ENCODE peak calls at places on chromosome 10, in five cellular contexts. O is posterior cingulate gyrus; M is amniotic epithelial cell; J is effector memory CD8-positive, alpha-beta T cell; X is activated naive CD4-positive, alpha-beta T cell treated with anti-CD3 and anti-CD28 coated beads, Interleukin-2, amount 10 ng/mL, durations not matched to agents 7 days and 5 days. W is an unnamed sample.

GRCh38 chr10:132690821-132691610 is 94.9 kb downstream of the NKX6-2 start:
- DNase-seq in O (no peak), M (no peak), J (no peak), X (no peak), W (no peak)

GRCh38 chr10:7819126-7819470 is 793 bp downstream of the TAF3 start:
- DNase-seq in O (peak), M (peak), J (peak), X (peak), W (peak)

GRCh38 chr10:93199221-93199681 is 125.6 kb downstream of the CYP26A1 start:
- DNase-seq in O (no peak), M (peak), J (no peak), X (no peak), W (no peak)

GRCh38 chr10:28774051-28774995 is 97.0 kb downstream of the BAMBI start:
- DNase-seq in O (no peak), M (peak), J (no peak), X (no peak), W (no peak)

GRCh38 chr10:114281461-114281860 is 42.4 kb downstream of the VWA2 start:
- DNase-seq in O (no peak), M (no peak), J (no peak), X (no peak), W (no peak)

GRCh38 chr10:62916157-62916603 is 100.0 kb upstream of the EGR2 start:
- DNase-seq in O (no peak), M (peak), J (no peak), X (no peak), W (no peak)

GRCh38 chr10:51950371-51950995 is 251.1 kb upstream of the CSTF2T start:
- DNase-seq in O (no peak), M (no peak), J (no peak), X (no peak), W (no peak)

GRCh38 chr10:89476676-89477075 is 58.7 kb downstream of the SLC16A12 start:
- DNase-seq in O (no peak), M (peak), J (no peak), X (no peak), W (no peak)

GRCh38 chr10:118911361-118911760 is 118.2 kb upstream of the NANOS1 start:
- DNase-seq in O (no peak), M (peak), J (no peak), X (no peak), W (no peak)

GRCh38 chr10:107650939-107651338 is 486.4 kb upstream of the SORCS1 start:
- DNase-seq in O (no peak), M (no peak), J (no peak), X (no peak), W (no peak)

GRCh38 chr10:95909591-95909990 is 1.8 kb downstream of the CC2D2B start:
- DNase-seq in O (no peak), M (no peak), J (no peak), X (no peak), W (no peak)

GRCh38 chr10:133097418-133097817 is 9.7 kb downstream of the ADGRA1 start:
- DNase-seq in O (no peak), M (no peak), J (no peak), X (no peak), W (no peak)

GRCh38 chr10:88897019-88897853 is 17.2 kb downstream of the STAMBPL1 start:
- DNase-seq in O (no peak), M (peak), J (no peak), X (no peak), W (no peak)

GRCh38 chr10:24444337-24444736 is 235.4 kb downstream of the KIAA1217 start:
- DNase-seq in O (no peak), M (peak), J (no peak), X (no peak), W (no peak)

GRCh38 chr10:86684305-86684704 is 16.0 kb downstream of the LDB3 start:
- DNase-seq in O (peak), M (peak), J (no peak), X (no peak), W (peak)

GRCh38 chr10:13701157-13701919 is 114.6 kb downstream of the PRPF18 start:
- DNase-seq in O (no peak), M (no peak), J (no peak), X (no peak), W (no peak)

GRCh38 chr10:30384791-30385201 is 35.7 kb upstream of the MTPAP start:
- DNase-seq in O (no peak), M (peak), J (no peak), X (peak), W (no peak)

GRCh38 chr10:75723319-75723965 is 292.0 kb downstream of the LRMDA start:
- DNase-seq in O (no peak), M (no peak), J (no peak), X (no peak), W (no peak)

GRCh38 chr10:19302117-19302516 is 253.5 kb downstream of the MALRD1 start:
- DNase-seq in O (no peak), M (peak), J (no peak), X (no peak), W (no peak)

GRCh38 chr10:660980-661890 is 28.2 kb downstream of the DIP2C start:
- DNase-seq in O (no peak), M (no peak), J (no peak), X (no peak), W (no peak)

GRCh38 chr10:35425596-35425995 is 89.3 kb downstream of the CCNY start:
- DNase-seq in O (no peak), M (peak), J (no peak), X (no peak), W (no peak)